ENCODE peak calls at places on chromosomes 13 and 19, in six cellular contexts. One of them, this sample, is unnamed.

GRCh38 chr13:35979378-35979911 is 151.7 kb downstream of the DCLK1 start:
- DNase-seq in T follicular helper cell: no peak
- DNase-seq in stimulated activated CD4-positive, alpha-beta T cell treated with anti-CD3 and anti-CD28 coated beads, Interleukin-12 subunit alpha, Interleukin-12 subunit beta, amount 100 ng/mL, for 4 hours: no peak
- DNase-seq in aorta: peak
- DNase-seq in activated gamma-delta T cell treated with Interleukin-2 at 50 U/mL for 16 hours: no peak
- DNase-seq in cerebellum: peak
- DNase-seq in this sample: no peak

GRCh38 chr19:2057484-2058469 is 6.7 kb upstream of the MKNK2 start:
- DNase-seq in aorta: no peak
- DNase-seq in T follicular helper cell: no peak
- DNase-seq in cerebellum: no peak
- DNase-seq in activated gamma-delta T cell treated with Interleukin-2 at 50 U/mL for 16 hours: no peak
- DNase-seq in stimulated activated CD4-positive, alpha-beta T cell treated with anti-CD3 and anti-CD28 coated beads, Interleukin-12 subunit alpha, Interleukin-12 subunit beta, amount 100 ng/mL, for 4 hours: no peak
- DNase-seq in this sample: no peak

GRCh38 chr13:50340146-50340545 is 324.9 kb downstream of the KCNRG start:
- DNase-seq in aorta: no peak
- DNase-seq in stimulated activated CD4-positive, alpha-beta T cell treated with anti-CD3 and anti-CD28 coated beads, Interleukin-12 subunit alpha, Interleukin-12 subunit beta, amount 100 ng/mL, for 4 hours: no peak
- DNase-seq in T follicular helper cell: no peak
- DNase-seq in cerebellum: no peak
- DNase-seq in activated gamma-delta T cell treated with Interleukin-2 at 50 U/mL for 16 hours: no peak
- DNase-seq in this sample: no peak

GRCh38 chr19:50261446-50261970 is 58.1 kb downstream of the MYH14 start:
- DNase-seq in T follicular helper cell: no peak
- DNase-seq in cerebellum: no peak
- DNase-seq in activated gamma-delta T cell treated with Interleukin-2 at 50 U/mL for 16 hours: no peak
- DNase-seq in aorta: no peak
- DNase-seq in stimulated activated CD4-positive, alpha-beta T cell treated with anti-CD3 and anti-CD28 coated beads, Interleukin-12 subunit alpha, Interleukin-12 subunit beta, amount 100 ng/mL, for 4 hours: no peak
- DNase-seq in this sample: no peak

GRCh38 chr13:48749144-48749543 is 95.4 kb downstream of the CYSLTR2 start:
- DNase-seq in aorta: no peak
- DNase-seq in activated gamma-delta T cell treated with Interleukin-2 at 50 U/mL for 16 hours: no peak
- DNase-seq in T follicular helper cell: no peak
- DNase-seq in cerebellum: no peak
- DNase-seq in stimulated activated CD4-positive, alpha-beta T cell treated with anti-CD3 and anti-CD28 coated beads, Interleukin-12 subunit alpha, Interleukin-12 subunit beta, amount 100 ng/mL, for 4 hours: no peak
- DNase-seq in this sample: no peak

GRCh38 chr13:109733550-109733949 is 52.8 kb downstream of the IRS2 start:
- DNase-seq in T follicular helper cell: no peak
- DNase-seq in stimulated activated CD4-positive, alpha-beta T cell treated with anti-CD3 and anti-CD28 coated beads, Interleukin-12 subunit alpha, Interleukin-12 subunit beta, amount 100 ng/mL, for 4 hours: no peak
- DNase-seq in activated gamma-delta T cell treated with Interleukin-2 at 50 U/mL for 16 hours: no peak
- DNase-seq in aorta: peak
- DNase-seq in cerebellum: no peak
- DNase-seq in this sample: no peak

GRCh38 chr19:49212302-49212701 is 54.7 kb downstream of the TRPM4 start:
- DNase-seq in T follicular helper cell: no peak
- DNase-seq in cerebellum: no peak
- DNase-seq in activated gamma-delta T cell treated with Interleukin-2 at 50 U/mL for 16 hours: no peak
- DNase-seq in aorta: no peak
- DNase-seq in stimulated activated CD4-positive, alpha-beta T cell treated with anti-CD3 and anti-CD28 coated beads, Interleukin-12 subunit alpha, Interleukin-12 subunit beta, amount 100 ng/mL, for 4 hours: no peak
- DNase-seq in this sample: no peak

GRCh38 chr13:79987323-79987722 is 353.6 kb downstream of the SPRY2 start:
- DNase-seq in stimulated activated CD4-positive, alpha-beta T cell treated with anti-CD3 and anti-CD28 coated beads, Interleukin-12 subunit alpha, Interleukin-12 subunit beta, amount 100 ng/mL, for 4 hours: no peak
- DNase-seq in aorta: no peak
- DNase-seq in activated gamma-delta T cell treated with Interleukin-2 at 50 U/mL for 16 hours: no peak
- DNase-seq in cerebellum: no peak
- DNase-seq in T follicular helper cell: no peak
- DNase-seq in this sample: no peak

GRCh38 chr19:30227661-30228112 is 144.5 kb upstream of the ZNF536 start:
- DNase-seq in activated gamma-delta T cell treated with Interleukin-2 at 50 U/mL for 16 hours: no peak
- DNase-seq in cerebellum: peak
- DNase-seq in stimulated activated CD4-positive, alpha-beta T cell treated with anti-CD3 and anti-CD28 coated beads, Interleukin-12 subunit alpha, Interleukin-12 subunit beta, amount 100 ng/mL, for 4 hours: peak
- DNase-seq in T follicular helper cell: peak
- DNase-seq in aorta: no peak
- DNase-seq in this sample: peak

GRCh38 chr13:30158774-30159445 is 148.4 kb downstream of the KATNAL1 start:
- DNase-seq in activated gamma-delta T cell treated with Interleukin-2 at 50 U/mL for 16 hours: no peak
- DNase-seq in aorta: no peak
- DNase-seq in stimulated activated CD4-positive, alpha-beta T cell treated with anti-CD3 and anti-CD28 coated beads, Interleukin-12 subunit alpha, Interleukin-12 subunit beta, amount 100 ng/mL, for 4 hours: no peak
- DNase-seq in cerebellum: no peak
- DNase-seq in T follicular helper cell: no peak
- DNase-seq in this sample: no peak

GRCh38 chr13:80497007-80497406 is 156.1 kb upstream of the SPRY2 start:
- DNase-seq in T follicular helper cell: no peak
- DNase-seq in activated gamma-delta T cell treated with Interleukin-2 at 50 U/mL for 16 hours: no peak
- DNase-seq in cerebellum: no peak
- DNase-seq in stimulated activated CD4-positive, alpha-beta T cell treated with anti-CD3 and anti-CD28 coated beads, Interleukin-12 subunit alpha, Interleukin-12 subunit beta, amount 100 ng/mL, for 4 hours: no peak
- DNase-seq in aorta: no peak
- DNase-seq in this sample: no peak

GRCh38 chr19:6222884-6223283 is 56.9 kb downstream of the MLLT1 start:
- DNase-seq in cerebellum: no peak
- DNase-seq in stimulated activated CD4-positive, alpha-beta T cell treated with anti-CD3 and anti-CD28 coated beads, Interleukin-12 subunit alpha, Interleukin-12 subunit beta, amount 100 ng/mL, for 4 hours: no peak
- DNase-seq in activated gamma-delta T cell treated with Interleukin-2 at 50 U/mL for 16 hours: no peak
- DNase-seq in T follicular helper cell: no peak
- DNase-seq in aorta: no peak
- DNase-seq in this sample: no peak

GRCh38 chr13:95784891-95785290 is 108.0 kb downstream of the DNAJC3 start:
- DNase-seq in T follicular helper cell: no peak
- DNase-seq in aorta: no peak
- DNase-seq in cerebellum: no peak
- DNase-seq in activated gamma-delta T cell treated with Interleukin-2 at 50 U/mL for 16 hours: no peak
- DNase-seq in stimulated activated CD4-positive, alpha-beta T cell treated with anti-CD3 and anti-CD28 coated beads, Interleukin-12 subunit alpha, Interleukin-12 subunit beta, amount 100 ng/mL, for 4 hours: no peak
- DNase-seq in this sample: no peak

GRCh38 chr13:50170447-50171037 is 155.3 kb downstream of the KCNRG start:
- DNase-seq in cerebellum: no peak
- DNase-seq in activated gamma-delta T cell treated with Interleukin-2 at 50 U/mL for 16 hours: no peak
- DNase-seq in aorta: no peak
- DNase-seq in stimulated activated CD4-positive, alpha-beta T cell treated with anti-CD3 and anti-CD28 coated beads, Interleukin-12 subunit alpha, Interleukin-12 subunit beta, amount 100 ng/mL, for 4 hours: no peak
- DNase-seq in T follicular helper cell: no peak
- DNase-seq in this sample: no peak

GRCh38 chr19:48806518-48806817 is 4.4 kb downstream of the BCAT2 start:
- DNase-seq in T follicular helper cell: peak
- DNase-seq in cerebellum: no peak
- DNase-seq in activated gamma-delta T cell treated with Interleukin-2 at 50 U/mL for 16 hours: peak
- DNase-seq in aorta: no peak
- DNase-seq in stimulated activated CD4-positive, alpha-beta T cell treated with anti-CD3 and anti-CD28 coated beads, Interleukin-12 subunit alpha, Interleukin-12 subunit beta, amount 100 ng/mL, for 4 hours: no peak
- DNase-seq in this sample: peak

GRCh38 chr13:90717451-90717936 is 630.0 kb upstream of the MIR17HG start:
- DNase-seq in activated gamma-delta T cell treated with Interleukin-2 at 50 U/mL for 16 hours: no peak
- DNase-seq in cerebellum: no peak
- DNase-seq in T follicular helper cell: no peak
- DNase-seq in stimulated activated CD4-positive, alpha-beta T cell treated with anti-CD3 and anti-CD28 coated beads, Interleukin-12 subunit alpha, Interleukin-12 subunit beta, amount 100 ng/mL, for 4 hours: no peak
- DNase-seq in aorta: no peak
- DNase-seq in this sample: no peak

GRCh38 chr13:113595131-113595530 is 10.6 kb downstream of the TFDP1 start:
- DNase-seq in T follicular helper cell: no peak
- DNase-seq in cerebellum: no peak
- DNase-seq in stimulated activated CD4-positive, alpha-beta T cell treated with anti-CD3 and anti-CD28 coated beads, Interleukin-12 subunit alpha, Interleukin-12 subunit beta, amount 100 ng/mL, for 4 hours: no peak
- DNase-seq in activated gamma-delta T cell treated with Interleukin-2 at 50 U/mL for 16 hours: no peak
- DNase-seq in aorta: no peak
- DNase-seq in this sample: no peak

GRCh38 chr13:111158136-111158805 is 43.2 kb downstream of the ARHGEF7 start:
- DNase-seq in aorta: no peak
- DNase-seq in T follicular helper cell: no peak
- DNase-seq in stimulated activated CD4-positive, alpha-beta T cell treated with anti-CD3 and anti-CD28 coated beads, Interleukin-12 subunit alpha, Interleukin-12 subunit beta, amount 100 ng/mL, for 4 hours: no peak
- DNase-seq in activated gamma-delta T cell treated with Interleukin-2 at 50 U/mL for 16 hours: no peak
- DNase-seq in cerebellum: peak
- DNase-seq in this sample: no peak

GRCh38 chr13:64928704-64929499 is 2301.2 kb downstream of the PCDH9 start:
- DNase-seq in cerebellum: no peak
- DNase-seq in aorta: no peak
- DNase-seq in activated gamma-delta T cell treated with Interleukin-2 at 50 U/mL for 16 hours: no peak
- DNase-seq in stimulated activated CD4-positive, alpha-beta T cell treated with anti-CD3 and anti-CD28 coated beads, Interleukin-12 subunit alpha, Interleukin-12 subunit beta, amount 100 ng/mL, for 4 hours: no peak
- DNase-seq in T follicular helper cell: no peak
- DNase-seq in this sample: no peak

GRCh38 chr13:30002577-30002976 is 152.2 kb upstream of the UBL3 start:
- DNase-seq in activated gamma-delta T cell treated with Interleukin-2 at 50 U/mL for 16 hours: no peak
- DNase-seq in cerebellum: no peak
- DNase-seq in stimulated activated CD4-positive, alpha-beta T cell treated with anti-CD3 and anti-CD28 coated beads, Interleukin-12 subunit alpha, Interleukin-12 subunit beta, amount 100 ng/mL, for 4 hours: no peak
- DNase-seq in T follicular helper cell: no peak
- DNase-seq in aorta: no peak
- DNase-seq in this sample: no peak

GRCh38 chr13:45511310-45512147 is 46.8 kb downstream of the COG3 start:
- DNase-seq in stimulated activated CD4-positive, alpha-beta T cell treated with anti-CD3 and anti-CD28 coated beads, Interleukin-12 subunit alpha, Interleukin-12 subunit beta, amount 100 ng/mL, for 4 hours: no peak
- DNase-seq in aorta: no peak
- DNase-seq in T follicular helper cell: no peak
- DNase-seq in activated gamma-delta T cell treated with Interleukin-2 at 50 U/mL for 16 hours: peak
- DNase-seq in cerebellum: peak
- DNase-seq in this sample: peak

GRCh38 chr19:41265376-41266153 is 1.4 kb downstream of the HNRNPUL1 start:
- DNase-seq in cerebellum: no peak
- DNase-seq in stimulated activated CD4-positive, alpha-beta T cell treated with anti-CD3 and anti-CD28 coated beads, Interleukin-12 subunit alpha, Interleukin-12 subunit beta, amount 100 ng/mL, for 4 hours: peak
- DNase-seq in aorta: no peak
- DNase-seq in T follicular helper cell: no peak
- DNase-seq in activated gamma-delta T cell treated with Interleukin-2 at 50 U/mL for 16 hours: no peak
- DNase-seq in this sample: peak

GRCh38 chr13:24306632-24307031 is 2.7 kb upstream of the C1QTNF9 start:
- DNase-seq in cerebellum: no peak
- DNase-seq in T follicular helper cell: no peak
- DNase-seq in activated gamma-delta T cell treated with Interleukin-2 at 50 U/mL for 16 hours: no peak
- DNase-seq in aorta: no peak
- DNase-seq in stimulated activated CD4-positive, alpha-beta T cell treated with anti-CD3 and anti-CD28 coated beads, Interleukin-12 subunit alpha, Interleukin-12 subunit beta, amount 100 ng/mL, for 4 hours: no peak
- DNase-seq in this sample: no peak

GRCh38 chr19:11856568-11857264 is 8.2 kb downstream of the ZNF439 start:
- DNase-seq in aorta: no peak
- DNase-seq in cerebellum: no peak
- DNase-seq in stimulated activated CD4-positive, alpha-beta T cell treated with anti-CD3 and anti-CD28 coated beads, Interleukin-12 subunit alpha, Interleukin-12 subunit beta, amount 100 ng/mL, for 4 hours: no peak
- DNase-seq in activated gamma-delta T cell treated with Interleukin-2 at 50 U/mL for 16 hours: no peak
- DNase-seq in T follicular helper cell: no peak
- DNase-seq in this sample: no peak

GRCh38 chr19:2167896-2168618 is 4.3 kb downstream of the DOT1L start:
- DNase-seq in cerebellum: no peak
- DNase-seq in T follicular helper cell: no peak
- DNase-seq in aorta: peak
- DNase-seq in stimulated activated CD4-positive, alpha-beta T cell treated with anti-CD3 and anti-CD28 coated beads, Interleukin-12 subunit alpha, Interleukin-12 subunit beta, amount 100 ng/mL, for 4 hours: no peak
- DNase-seq in activated gamma-delta T cell treated with Interleukin-2 at 50 U/mL for 16 hours: no peak
- DNase-seq in this sample: peak

GRCh38 chr13:102402292-102402691 is 444 bp upstream of the FGF14 start:
- DNase-seq in aorta: peak
- DNase-seq in cerebellum: peak
- DNase-seq in stimulated activated CD4-positive, alpha-beta T cell treated with anti-CD3 and anti-CD28 coated beads, Interleukin-12 subunit alpha, Interleukin-12 subunit beta, amount 100 ng/mL, for 4 hours: peak
- DNase-seq in T follicular helper cell: no peak
- DNase-seq in activated gamma-delta T cell treated with Interleukin-2 at 50 U/mL for 16 hours: no peak
- DNase-seq in this sample: no peak

GRCh38 chr19:19642506-19643157 is 825 bp downstream of the GMIP start:
- DNase-seq in aorta: no peak
- DNase-seq in cerebellum: no peak
- DNase-seq in stimulated activated CD4-positive, alpha-beta T cell treated with anti-CD3 and anti-CD28 coated beads, Interleukin-12 subunit alpha, Interleukin-12 subunit beta, amount 100 ng/mL, for 4 hours: peak
- DNase-seq in T follicular helper cell: no peak
- DNase-seq in activated gamma-delta T cell treated with Interleukin-2 at 50 U/mL for 16 hours: peak
- DNase-seq in this sample: no peak

GRCh38 chr13:113981201-113981605 is 7.3 kb upstream of the C13orf46 start:
- DNase-seq in cerebellum: peak
- DNase-seq in aorta: no peak
- DNase-seq in stimulated activated CD4-positive, alpha-beta T cell treated with anti-CD3 and anti-CD28 coated beads, Interleukin-12 subunit alpha, Interleukin-12 subunit beta, amount 100 ng/mL, for 4 hours: no peak
- DNase-seq in activated gamma-delta T cell treated with Interleukin-2 at 50 U/mL for 16 hours: no peak
- DNase-seq in T follicular helper cell: no peak
- DNase-seq in this sample: no peak

GRCh38 chr13:25930655-25931054 is 121.2 kb downstream of the SHISA2 start:
- DNase-seq in activated gamma-delta T cell treated with Interleukin-2 at 50 U/mL for 16 hours: no peak
- DNase-seq in cerebellum: no peak
- DNase-seq in aorta: no peak
- DNase-seq in T follicular helper cell: no peak
- DNase-seq in stimulated activated CD4-positive, alpha-beta T cell treated with anti-CD3 and anti-CD28 coated beads, Interleukin-12 subunit alpha, Interleukin-12 subunit beta, amount 100 ng/mL, for 4 hours: no peak
- DNase-seq in this sample: no peak

GRCh38 chr19:18397242-18398202 is at the start of gene LRRC25:
- DNase-seq in cerebellum: no peak
- DNase-seq in activated gamma-delta T cell treated with Interleukin-2 at 50 U/mL for 16 hours: no peak
- DNase-seq in aorta: no peak
- DNase-seq in stimulated activated CD4-positive, alpha-beta T cell treated with anti-CD3 and anti-CD28 coated beads, Interleukin-12 subunit alpha, Interleukin-12 subunit beta, amount 100 ng/mL, for 4 hours: no peak
- DNase-seq in T follicular helper cell: no peak
- DNase-seq in this sample: peak

GRCh38 chr19:48858984-48859710 is 9.3 kb downstream of the PLEKHA4 start:
- DNase-seq in T follicular helper cell: peak
- DNase-seq in activated gamma-delta T cell treated with Interleukin-2 at 50 U/mL for 16 hours: peak
- DNase-seq in cerebellum: no peak
- DNase-seq in stimulated activated CD4-positive, alpha-beta T cell treated with anti-CD3 and anti-CD28 coated beads, Interleukin-12 subunit alpha, Interleukin-12 subunit beta, amount 100 ng/mL, for 4 hours: peak
- DNase-seq in aorta: peak
- DNase-seq in this sample: peak

GRCh38 chr19:43353606-43354304 is at the start of gene CD177:
- DNase-seq in activated gamma-delta T cell treated with Interleukin-2 at 50 U/mL for 16 hours: no peak
- DNase-seq in aorta: no peak
- DNase-seq in cerebellum: no peak
- DNase-seq in stimulated activated CD4-positive, alpha-beta T cell treated with anti-CD3 and anti-CD28 coated beads, Interleukin-12 subunit alpha, Interleukin-12 subunit beta, amount 100 ng/mL, for 4 hours: no peak
- DNase-seq in T follicular helper cell: no peak
- DNase-seq in this sample: no peak

GRCh38 chr19:1117654-1118053 is 13.9 kb downstream of the GPX4 start:
- DNase-seq in aorta: no peak
- DNase-seq in cerebellum: no peak
- DNase-seq in stimulated activated CD4-positive, alpha-beta T cell treated with anti-CD3 and anti-CD28 coated beads, Interleukin-12 subunit alpha, Interleukin-12 subunit beta, amount 100 ng/mL, for 4 hours: no peak
- DNase-seq in T follicular helper cell: no peak
- DNase-seq in activated gamma-delta T cell treated with Interleukin-2 at 50 U/mL for 16 hours: no peak
- DNase-seq in this sample: no peak

GRCh38 chr19:47019431-47020041 is at the start of gene NPAS1:
- DNase-seq in activated gamma-delta T cell treated with Interleukin-2 at 50 U/mL for 16 hours: no peak
- DNase-seq in cerebellum: no peak
- DNase-seq in T follicular helper cell: no peak
- DNase-seq in stimulated activated CD4-positive, alpha-beta T cell treated with anti-CD3 and anti-CD28 coated beads, Interleukin-12 subunit alpha, Interleukin-12 subunit beta, amount 100 ng/mL, for 4 hours: no peak
- DNase-seq in aorta: no peak
- DNase-seq in this sample: no peak

This sample was measured in B cell.